ENCODE peak calls at places on chromosome 11, in eight cellular contexts. One of them, this sample, is unnamed.

GRCh38 chr11:69915151-69915500 is 95.9 kb upstream of the FGF3 start:
- DNase-seq in lower leg skin: no peak
- DNase-seq in body of pancreas: no peak
- DNase-seq in ovary: no peak
- DNase-seq in neural crest cell: no peak
- DNase-seq in colonic mucosa: no peak
- DNase-seq in cardiac muscle cell: no peak
- DNase-seq in cardiac fibroblast: no peak
- DNase-seq in this sample: no peak

GRCh38 chr11:22343411-22344032 is 5.3 kb downstream of the SLC17A6 start:
- DNase-seq in ovary: no peak
- DNase-seq in cardiac fibroblast: no peak
- DNase-seq in colonic mucosa: no peak
- DNase-seq in cardiac muscle cell: peak; percentile 5
- DNase-seq in body of pancreas: peak; percentile 11
- DNase-seq in lower leg skin: no peak
- DNase-seq in neural crest cell: no peak
- DNase-seq in this sample: no peak

GRCh38 chr11:111352235-111352746 is 26.8 kb downstream of the POU2AF1 start:
- DNase-seq in neural crest cell: no peak
- DNase-seq in colonic mucosa: no peak
- DNase-seq in lower leg skin: no peak
- DNase-seq in cardiac fibroblast: no peak
- DNase-seq in ovary: no peak
- DNase-seq in body of pancreas: no peak
- DNase-seq in cardiac muscle cell: no peak
- DNase-seq in this sample: no peak

GRCh38 chr11:74123008-74123448 is 47.8 kb downstream of the C2CD3 start:
- DNase-seq in lower leg skin: no peak
- DNase-seq in ovary: no peak
- DNase-seq in cardiac muscle cell: no peak
- DNase-seq in colonic mucosa: no peak
- DNase-seq in neural crest cell: no peak
- DNase-seq in cardiac fibroblast: peak; percentile 43
- DNase-seq in body of pancreas: no peak
- DNase-seq in this sample: no peak

GRCh38 chr11:63516109-63516508 is 10.2 kb downstream of the LGALS12 start:
- DNase-seq in colonic mucosa: no peak
- DNase-seq in lower leg skin: no peak
- DNase-seq in cardiac muscle cell: no peak
- DNase-seq in neural crest cell: no peak
- DNase-seq in cardiac fibroblast: no peak
- DNase-seq in ovary: no peak
- DNase-seq in body of pancreas: no peak
- DNase-seq in this sample: no peak

GRCh38 chr11:17293308-17293707 is 16.8 kb downstream of the NUCB2 start:
- DNase-seq in body of pancreas: no peak
- DNase-seq in lower leg skin: no peak
- DNase-seq in colonic mucosa: no peak
- DNase-seq in cardiac fibroblast: peak; percentile 9
- DNase-seq in ovary: no peak
- DNase-seq in neural crest cell: no peak
- DNase-seq in cardiac muscle cell: no peak
- DNase-seq in this sample: no peak

GRCh38 chr11:102929966-102930365 is 25.6 kb downstream of the MMP13 start:
- DNase-seq in body of pancreas: no peak
- DNase-seq in colonic mucosa: no peak
- DNase-seq in lower leg skin: no peak
- DNase-seq in cardiac muscle cell: no peak
- DNase-seq in neural crest cell: no peak
- DNase-seq in cardiac fibroblast: no peak
- DNase-seq in ovary: no peak
- DNase-seq in this sample: no peak

GRCh38 chr11:10503777-10504176 is 37.2 kb downstream of the RNF141 start:
- DNase-seq in ovary: no peak
- DNase-seq in body of pancreas: no peak
- DNase-seq in cardiac fibroblast: no peak
- DNase-seq in colonic mucosa: no peak
- DNase-seq in cardiac muscle cell: no peak
- DNase-seq in neural crest cell: no peak
- DNase-seq in lower leg skin: no peak
- DNase-seq in this sample: no peak

GRCh38 chr11:46520971-46521745 is 72.7 kb downstream of the AMBRA1 start:
- DNase-seq in cardiac muscle cell: no peak
- DNase-seq in colonic mucosa: no peak
- DNase-seq in neural crest cell: no peak
- DNase-seq in lower leg skin: no peak
- DNase-seq in ovary: no peak
- DNase-seq in cardiac fibroblast: peak; percentile 60
- DNase-seq in body of pancreas: no peak
- DNase-seq in this sample: no peak

GRCh38 chr11:69969890-69970784 is 108.0 kb upstream of the ANO1 start:
- DNase-seq in cardiac muscle cell: no peak
- DNase-seq in neural crest cell: no peak
- DNase-seq in body of pancreas: no peak
- DNase-seq in ovary: no peak
- DNase-seq in colonic mucosa: no peak
- DNase-seq in lower leg skin: no peak
- DNase-seq in cardiac fibroblast: no peak
- DNase-seq in this sample: no peak

GRCh38 chr11:64284962-64285884 is at the start of gene GPR137:
- DNase-seq in ovary: peak; percentile 87
- DNase-seq in lower leg skin: peak; percentile 78
- DNase-seq in neural crest cell: peak; percentile 95
- DNase-seq in body of pancreas: peak; percentile 89
- DNase-seq in cardiac fibroblast: peak; percentile 73
- DNase-seq in colonic mucosa: peak; percentile 91
- DNase-seq in cardiac muscle cell: peak; percentile 85
- DNase-seq in this sample: peak; percentile 97

GRCh38 chr11:117255966-117256365 is 23.5 kb downstream of the RNF214 start:
- DNase-seq in colonic mucosa: no peak
- DNase-seq in ovary: no peak
- DNase-seq in cardiac fibroblast: no peak
- DNase-seq in cardiac muscle cell: no peak
- DNase-seq in lower leg skin: no peak
- DNase-seq in neural crest cell: no peak
- DNase-seq in body of pancreas: no peak
- DNase-seq in this sample: no peak
- TF ChIP-seq CTCF in colonic mucosa: no peak
- TF ChIP-seq CTCF in ovary: no peak
- TF ChIP-seq CTCF in cardiac fibroblast: no peak
- TF ChIP-seq CTCF in cardiac muscle cell: no peak
- TF ChIP-seq CTCF in lower leg skin: no peak
- TF ChIP-seq CTCF in neural crest cell: no peak
- TF ChIP-seq CTCF in body of pancreas: no peak
- TF ChIP-seq CTCF in this sample: no peak

DNA sequence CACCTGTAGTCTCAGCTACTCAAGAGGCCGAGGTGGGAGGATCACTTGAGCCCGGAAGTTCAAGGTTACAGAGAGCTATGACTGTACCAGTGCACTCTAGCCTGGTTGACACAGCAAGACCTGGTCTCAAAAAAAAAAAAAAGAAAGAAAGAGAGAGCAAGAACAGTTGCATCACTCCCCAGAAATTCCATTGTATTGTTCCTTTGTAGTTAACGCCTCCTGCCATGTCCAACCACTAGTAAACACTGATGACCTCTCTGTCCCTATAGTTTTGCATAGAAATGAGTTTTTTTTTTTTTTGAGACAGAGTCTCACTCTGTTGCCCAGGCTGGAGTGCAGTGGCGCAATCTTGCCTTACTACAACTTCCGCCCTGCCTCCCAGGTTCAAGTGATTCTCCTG is 10.8 kb downstream of the PATL1 start:
- DNase-seq in colonic mucosa: no peak
- DNase-seq in cardiac fibroblast: no peak
- DNase-seq in ovary: no peak
- DNase-seq in body of pancreas: no peak
- DNase-seq in lower leg skin: no peak
- DNase-seq in neural crest cell: no peak
- DNase-seq in cardiac muscle cell: no peak
- DNase-seq in this sample: no peak
- TF ChIP-seq CTCF in colonic mucosa: no peak
- TF ChIP-seq CTCF in cardiac fibroblast: no peak
- TF ChIP-seq CTCF in ovary: no peak
- TF ChIP-seq CTCF in body of pancreas: no peak
- TF ChIP-seq CTCF in lower leg skin: no peak
- TF ChIP-seq CTCF in neural crest cell: no peak
- TF ChIP-seq CTCF in cardiac muscle cell: no peak
- TF ChIP-seq CTCF in this sample: no peak

GRCh38 chr11:47551086-47551485 is 1.8 kb downstream of the CELF1 start:
- DNase-seq in colonic mucosa: no peak
- DNase-seq in body of pancreas: no peak
- DNase-seq in lower leg skin: no peak
- DNase-seq in cardiac muscle cell: peak; percentile 35
- DNase-seq in cardiac fibroblast: no peak
- DNase-seq in neural crest cell: no peak
- DNase-seq in ovary: no peak
- DNase-seq in this sample: no peak
- TF ChIP-seq CTCF in colonic mucosa: peak; percentile 23
- TF ChIP-seq CTCF in body of pancreas: no peak
- TF ChIP-seq CTCF in lower leg skin: no peak
- TF ChIP-seq CTCF in cardiac muscle cell: peak; percentile 38
- TF ChIP-seq CTCF in cardiac fibroblast: peak; percentile 40
- TF ChIP-seq CTCF in neural crest cell: peak; percentile 52
- TF ChIP-seq CTCF in ovary: no peak
- TF ChIP-seq CTCF in this sample: no peak

DNA sequence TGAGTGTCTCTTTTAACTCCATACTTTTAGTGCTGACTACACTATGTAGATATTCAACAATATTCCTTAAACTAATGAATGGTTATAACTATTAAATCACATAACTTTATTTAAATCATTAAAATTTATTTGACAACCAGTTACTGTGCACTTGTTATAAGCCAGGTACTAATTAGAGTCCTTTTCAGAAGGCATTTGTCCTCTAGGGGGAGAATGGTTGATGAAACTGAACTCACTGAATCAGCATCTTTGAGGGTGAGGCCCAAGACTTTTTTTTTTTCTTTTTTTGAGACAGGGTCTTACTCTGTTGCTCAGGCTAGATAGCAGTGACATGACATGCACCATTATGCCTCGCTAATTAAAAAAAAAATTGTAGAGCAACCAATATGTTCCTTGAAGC is 515.6 kb upstream of the CCDC90B start:
- DNase-seq in cardiac fibroblast: no peak
- DNase-seq in body of pancreas: no peak
- DNase-seq in neural crest cell: no peak
- DNase-seq in ovary: no peak
- DNase-seq in cardiac muscle cell: no peak
- DNase-seq in lower leg skin: no peak
- DNase-seq in colonic mucosa: no peak
- DNase-seq in this sample: no peak
- TF ChIP-seq CTCF in cardiac fibroblast: peak; percentile 21
- TF ChIP-seq CTCF in body of pancreas: peak; percentile 9
- TF ChIP-seq CTCF in neural crest cell: peak; percentile 30
- TF ChIP-seq CTCF in ovary: no peak
- TF ChIP-seq CTCF in cardiac muscle cell: peak; percentile 19
- TF ChIP-seq CTCF in lower leg skin: no peak
- TF ChIP-seq CTCF in colonic mucosa: no peak
- TF ChIP-seq CTCF in this sample: no peak

DNA sequence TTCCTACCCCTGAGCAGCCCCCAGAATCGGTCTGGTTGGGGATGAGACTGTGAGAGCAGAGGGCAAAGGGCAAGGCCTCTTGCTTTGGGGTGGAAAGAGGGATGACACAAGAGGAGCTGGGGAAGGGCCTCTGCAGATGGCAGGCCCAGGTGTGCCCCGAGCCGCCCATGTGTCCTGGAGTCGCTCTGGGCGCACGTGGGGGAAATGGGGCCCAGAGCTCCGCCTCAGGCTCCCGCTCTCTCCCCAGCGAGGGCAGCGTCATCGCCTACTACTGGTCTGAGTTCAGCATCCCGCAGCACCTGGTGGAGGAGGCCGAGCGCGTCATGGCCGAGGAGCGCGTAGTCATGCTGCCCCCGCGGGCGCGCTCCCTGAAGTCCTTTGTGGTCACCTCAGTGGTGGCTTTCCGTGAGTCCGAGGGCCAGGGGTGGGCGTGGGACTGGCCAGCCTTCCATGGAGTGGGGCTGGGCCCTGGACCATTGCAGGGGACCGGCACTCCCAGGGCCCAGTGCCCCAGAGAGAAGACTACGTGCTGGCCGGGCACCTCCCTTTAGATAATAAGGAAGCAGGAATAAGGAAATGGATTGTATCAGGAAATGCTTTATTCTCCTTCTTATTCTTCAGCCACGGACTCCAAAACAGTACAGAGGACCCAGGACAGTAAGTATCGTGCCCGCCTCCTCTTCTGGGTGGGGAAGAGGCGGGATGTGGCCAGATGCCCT is 30.1 kb downstream of the ST14 start:
- DNase-seq in cardiac fibroblast: no peak
- DNase-seq in lower leg skin: no peak
- DNase-seq in cardiac muscle cell: no peak
- DNase-seq in body of pancreas: no peak
- DNase-seq in ovary: no peak
- DNase-seq in colonic mucosa: peak; percentile 73
- DNase-seq in neural crest cell: no peak
- DNase-seq in this sample: no peak
- TF ChIP-seq CTCF in cardiac fibroblast: no peak
- TF ChIP-seq CTCF in lower leg skin: no peak
- TF ChIP-seq CTCF in cardiac muscle cell: no peak
- TF ChIP-seq CTCF in body of pancreas: no peak
- TF ChIP-seq CTCF in ovary: no peak
- TF ChIP-seq CTCF in colonic mucosa: no peak
- TF ChIP-seq CTCF in neural crest cell: no peak
- TF ChIP-seq CTCF in this sample: no peak

GRCh38 chr11:31340903-31341572 is 28.5 kb downstream of the DCDC1 start:
- DNase-seq in lower leg skin: no peak
- DNase-seq in body of pancreas: no peak
- DNase-seq in cardiac muscle cell: peak; percentile 49
- DNase-seq in neural crest cell: no peak
- DNase-seq in colonic mucosa: peak; percentile 21
- DNase-seq in ovary: no peak
- DNase-seq in cardiac fibroblast: peak; percentile 52
- DNase-seq in this sample: no peak
- TF ChIP-seq CTCF in lower leg skin: no peak
- TF ChIP-seq CTCF in body of pancreas: peak; percentile 24
- TF ChIP-seq CTCF in cardiac muscle cell: peak; percentile 62
- TF ChIP-seq CTCF in neural crest cell: peak; percentile 58
- TF ChIP-seq CTCF in colonic mucosa: peak; percentile 38
- TF ChIP-seq CTCF in ovary: no peak
- TF ChIP-seq CTCF in cardiac fibroblast: peak; percentile 69
- TF ChIP-seq CTCF in this sample: peak; percentile 27

DNA sequence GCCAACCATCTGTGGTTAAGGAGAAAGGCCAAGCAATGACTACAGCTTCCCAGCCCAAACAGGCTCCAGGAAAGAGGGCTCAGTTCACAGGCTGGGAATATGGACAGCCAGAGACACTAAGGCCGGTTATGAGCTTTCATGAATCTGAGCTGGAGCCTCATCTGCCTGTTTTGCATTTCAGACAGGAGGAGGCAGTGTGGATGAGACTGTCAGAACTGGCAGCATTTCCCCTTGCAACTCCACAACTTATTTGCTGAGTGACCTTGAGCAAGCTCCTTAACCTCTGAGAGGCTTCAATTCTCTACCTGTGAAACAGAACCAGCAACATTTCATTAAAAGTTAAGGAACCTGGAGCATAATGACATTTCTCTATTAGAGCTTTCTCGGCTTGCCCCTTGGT is 264.0 kb downstream of the ETS1 start:
- DNase-seq in neural crest cell: no peak
- DNase-seq in colonic mucosa: no peak
- DNase-seq in lower leg skin: no peak
- DNase-seq in cardiac muscle cell: peak; percentile 59
- DNase-seq in body of pancreas: no peak
- DNase-seq in ovary: no peak
- DNase-seq in cardiac fibroblast: peak; percentile 60
- DNase-seq in this sample: no peak
- TF ChIP-seq CTCF in neural crest cell: no peak
- TF ChIP-seq CTCF in colonic mucosa: peak; percentile 24
- TF ChIP-seq CTCF in lower leg skin: no peak
- TF ChIP-seq CTCF in cardiac muscle cell: peak; percentile 45
- TF ChIP-seq CTCF in body of pancreas: no peak
- TF ChIP-seq CTCF in ovary: no peak
- TF ChIP-seq CTCF in cardiac fibroblast: peak; percentile 49
- TF ChIP-seq CTCF in this sample: peak; percentile 24

GRCh38 chr11:117096140-117096972 is 1.9 kb downstream of the SIK3 start:
- DNase-seq in body of pancreas: no peak
- DNase-seq in cardiac fibroblast: peak; percentile 28
- DNase-seq in lower leg skin: no peak
- DNase-seq in neural crest cell: peak; percentile 8
- DNase-seq in cardiac muscle cell: peak; percentile 62
- DNase-seq in ovary: peak; percentile 26
- DNase-seq in colonic mucosa: peak; percentile 47
- DNase-seq in this sample: peak; percentile 26
- TF ChIP-seq CTCF in body of pancreas: no peak
- TF ChIP-seq CTCF in cardiac fibroblast: no peak
- TF ChIP-seq CTCF in lower leg skin: no peak
- TF ChIP-seq CTCF in neural crest cell: no peak
- TF ChIP-seq CTCF in cardiac muscle cell: no peak
- TF ChIP-seq CTCF in ovary: no peak
- TF ChIP-seq CTCF in colonic mucosa: no peak
- TF ChIP-seq CTCF in this sample: no peak